ENCODE peak calls at places on chromosome X, in nine cellular contexts. N is uterus, M is AG09319, Y is testis, O is lower leg skin, H is fibroblast of the aortic adventitia, U is WTC11, K is RWPE1, W is AG09309. I is an unnamed sample.
A peak's percentile ranks its signal among the peaks of the same experiment; 100 is the strongest.

GRCh38 chrX:124098089-124098488 is 136.6 kb downstream of the STAG2 start:
- DNase-seq in N (no peak), M (peak; percentile 3), Y (no peak), O (no peak), H (peak; percentile 52), U (no peak), K (peak; percentile 0), W (peak; percentile 8), I (no peak)

GRCh38 chrX:149120459-149120858 is 384.6 kb downstream of the IDS start:
- DNase-seq in N (no peak), M (no peak), Y (no peak), O (no peak), H (no peak), U (no peak), K (no peak), W (no peak), I (no peak)

GRCh38 chrX:27575565-27575964 is 14.6 kb upstream of the DCAF8L2 start:
- DNase-seq in N (no peak), M (no peak), Y (no peak), O (no peak), H (no peak), U (no peak), K (no peak), W (no peak), I (no peak)

GRCh38 chrX:110267874-110268273 is 50.0 kb downstream of the AMMECR1 start:
- DNase-seq in N (no peak), M (no peak), Y (no peak), O (no peak), H (no peak), U (no peak), K (no peak), W (no peak), I (no peak)

GRCh38 chrX:141220342-141221008 is 21.8 kb downstream of the SPANXC start:
- DNase-seq in N (no peak), M (peak; percentile 2), Y (no peak), O (no peak), H (peak; percentile 65), U (no peak), K (peak; percentile 59), W (peak; percentile 8), I (no peak)

GRCh38 chrX:123884809-123885408 is 25.1 kb downstream of the XIAP start:
- DNase-seq in N (no peak), M (no peak), Y (peak; percentile 23), O (peak; percentile 20), H (peak; percentile 73), U (no peak), K (peak; percentile 20), W (peak; percentile 23), I (peak; percentile 6)

GRCh38 chrX:115330498-115331138 is 41.1 kb downstream of the LUZP4 start:
- DNase-seq in N (peak; percentile 58), M (no peak), Y (peak; percentile 26), O (no peak), H (peak; percentile 87), U (peak; percentile 18), K (peak; percentile 42), W (peak; percentile 46), I (peak; percentile 19)

GRCh38 chrX:49190783-49191032 is 4.5 kb upstream of the PRICKLE3 start:
- DNase-seq in N (no peak), M (no peak), Y (no peak), O (no peak), H (no peak), U (no peak), K (no peak), W (no peak), I (no peak)

GRCh38 chrX:153941331-153942252 is 2.9 kb downstream of the RENBP start:
- DNase-seq in N (no peak), M (no peak), Y (no peak), O (no peak), H (no peak), U (no peak), K (no peak), W (no peak), I (no peak)

DNA sequence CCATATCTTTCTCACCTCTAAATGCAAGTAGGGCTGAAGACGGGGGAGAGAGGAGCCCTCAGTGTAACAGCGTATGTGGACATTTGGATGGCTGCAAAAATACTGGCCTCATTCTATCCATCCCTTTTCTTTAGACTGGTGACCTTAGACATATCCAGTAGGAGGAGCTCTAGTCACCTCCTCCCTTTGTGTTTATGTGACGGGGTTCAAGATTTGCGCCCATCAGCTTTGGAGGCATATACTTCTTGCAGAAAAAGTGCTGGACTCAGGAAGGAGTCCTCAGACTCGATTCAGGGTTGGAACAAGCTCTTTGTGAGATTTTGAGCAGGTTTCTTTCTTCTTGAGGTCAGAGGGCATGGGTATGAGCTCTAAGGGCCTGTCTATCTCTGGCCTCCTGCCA is 86.2 kb downstream of the MAMLD1 start:
- DNase-seq in N (no peak), M (no peak), Y (no peak), O (no peak), H (no peak), U (no peak), K (no peak), W (no peak), I (no peak)
- TF ChIP-seq CTCF in N (no peak), M (no peak), Y (no peak), O (no peak), H (no peak), U (no peak), K (no peak), W (no peak), I (no peak)

GRCh38 chrX:15781964-15782711 is 8.1 kb upstream of the ZRSR2 start:
- DNase-seq in N (no peak), M (no peak), Y (no peak), O (no peak), H (no peak), U (no peak), K (no peak), W (no peak), I (no peak)
- TF ChIP-seq CTCF in N (no peak), M (no peak), Y (no peak), O (no peak), H (no peak), U (no peak), K (no peak), W (peak; percentile 15), I (no peak)

GRCh38 chrX:96684339-96685204 is at the start of gene DIAPH2:
- DNase-seq in N (peak; percentile 63), M (no peak), Y (peak; percentile 81), O (peak; percentile 68), H (peak; percentile 77), U (peak; percentile 71), K (peak; percentile 42), W (peak; percentile 31), I (peak; percentile 62)
- TF ChIP-seq CTCF in N (peak; percentile 3), M (no peak), Y (no peak), O (no peak), H (peak; percentile 26), U (no peak), K (no peak), W (no peak), I (no peak)

DNA sequence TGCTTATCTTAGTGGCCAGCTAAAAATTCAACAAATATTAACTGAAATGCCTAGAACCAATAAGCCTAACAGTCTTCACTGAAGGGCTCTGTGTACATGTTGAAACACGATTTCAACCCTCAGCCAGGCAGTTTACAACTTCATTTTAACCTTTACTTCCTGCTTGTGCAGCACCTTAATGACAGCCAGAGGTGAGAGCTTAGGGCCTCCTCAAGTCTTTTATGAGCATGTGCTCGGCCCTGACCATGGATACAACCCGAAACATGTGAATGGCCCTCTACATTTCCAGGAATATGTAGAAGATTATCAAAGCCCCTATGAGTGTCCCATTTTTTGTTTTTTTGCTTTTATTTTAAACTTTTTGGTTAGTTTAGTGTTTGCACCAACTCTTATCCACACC is 88.3 kb downstream of the MSN start:
- DNase-seq in N (no peak), M (no peak), Y (no peak), O (no peak), H (no peak), U (no peak), K (peak; percentile 13), W (no peak), I (no peak)
- TF ChIP-seq CTCF in N (no peak), M (no peak), Y (no peak), O (no peak), H (no peak), U (no peak), K (no peak), W (no peak), I (no peak)

GRCh38 chrX:93422693-93423092 is 250.7 kb downstream of the NAP1L3 start:
- DNase-seq in N (no peak), M (no peak), Y (peak; percentile 19), O (no peak), H (peak; percentile 3), U (peak; percentile 10), K (peak; percentile 1), W (no peak), I (peak; percentile 9)
- TF ChIP-seq CTCF in N (peak; percentile 14), M (peak; percentile 49), Y (peak; percentile 44), O (no peak), H (peak; percentile 51), U (peak; percentile 30), K (peak; percentile 19), W (peak; percentile 61), I (peak; percentile 79)

GRCh38 chrX:68942797-68943196 is 114.0 kb downstream of the EFNB1 start:
- DNase-seq in N (no peak), M (no peak), Y (no peak), O (no peak), H (no peak), U (no peak), K (no peak), W (no peak), I (no peak)

GRCh38 chrX:68947882-68948605 is 119.2 kb downstream of the EFNB1 start:
- DNase-seq in N (no peak), M (no peak), Y (no peak), O (no peak), H (no peak), U (no peak), K (no peak), W (no peak), I (no peak)

GRCh38 chrX:68944211-68944610 is 115.4 kb downstream of the EFNB1 start:
- DNase-seq in N (no peak), M (no peak), Y (no peak), O (no peak), H (no peak), U (no peak), K (no peak), W (no peak), I (no peak)

GRCh38 chrX:68945081-68945602 is 116.3 kb downstream of the EFNB1 start:
- DNase-seq in N (no peak), M (no peak), Y (no peak), O (no peak), H (no peak), U (no peak), K (no peak), W (no peak), I (no peak)

DNA sequence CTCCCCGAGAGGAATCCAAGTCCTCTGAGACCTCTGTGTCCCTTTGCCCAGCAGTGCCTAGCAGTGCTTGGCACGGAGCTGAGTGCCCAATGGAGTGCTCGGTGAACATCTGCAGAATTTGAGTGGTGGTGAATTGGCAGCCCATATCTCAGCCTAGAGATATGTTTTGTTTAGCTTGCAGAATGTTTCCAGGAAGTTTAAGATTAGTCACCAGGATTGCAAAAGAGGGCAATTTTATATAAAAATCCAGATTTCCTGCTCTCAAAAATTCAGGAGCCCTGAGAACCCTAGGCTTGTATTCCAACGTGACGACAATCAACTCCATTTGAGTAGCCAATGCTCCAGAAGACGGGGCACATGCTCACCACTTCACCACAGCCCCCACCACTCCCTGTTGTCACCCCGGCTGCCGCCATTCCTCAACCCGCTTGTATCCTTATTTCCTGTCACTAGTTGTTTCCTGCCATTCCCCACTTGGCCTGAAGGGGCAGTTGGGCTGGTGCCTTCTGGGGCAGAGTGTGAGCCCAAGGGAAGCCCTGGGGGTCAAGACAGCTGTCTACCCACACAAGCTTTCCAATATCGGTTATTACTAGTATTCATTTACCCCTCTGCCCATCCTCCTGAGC is 116.9 kb downstream of the EFNB1 start:
- DNase-seq in N (no peak), M (no peak), Y (no peak), O (no peak), H (peak; percentile 76), U (peak; percentile 64), K (peak; percentile 9), W (no peak), I (peak; percentile 19)
- TF ChIP-seq CTCF in N (no peak), M (peak; percentile 29), Y (no peak), O (no peak), H (peak; percentile 60), U (peak; percentile 24), K (peak; percentile 9), W (peak; percentile 52), I (peak; percentile 42)